ENCODE peak calls at places on chromosome 18, in four cellular contexts. One of them, this sample, is unnamed.

GRCh38 chr18:45876131-45876530 is 50.7 kb downstream of the SIGLEC15 start:
- DNase-seq in upper lobe of right lung: no peak
- DNase-seq in astrocyte of the cerebellum: no peak
- DNase-seq in fibroblast of mammary gland: no peak
- DNase-seq in this sample: no peak

GRCh38 chr18:14978962-14979535 is 231.1 kb downstream of the ANKRD30B start:
- DNase-seq in upper lobe of right lung: peak; percentile 65
- DNase-seq in astrocyte of the cerebellum: no peak
- DNase-seq in fibroblast of mammary gland: peak; percentile 5
- DNase-seq in this sample: no peak

GRCh38 chr18:55587341-55588000 is 521 bp downstream of the TCF4 start:
- DNase-seq in upper lobe of right lung: no peak
- DNase-seq in astrocyte of the cerebellum: no peak
- DNase-seq in fibroblast of mammary gland: peak; percentile 51
- DNase-seq in this sample: no peak

GRCh38 chr18:45386256-45386655 is 229.0 kb upstream of the SLC14A2 start:
- DNase-seq in upper lobe of right lung: no peak
- DNase-seq in astrocyte of the cerebellum: peak; percentile 33
- DNase-seq in fibroblast of mammary gland: peak; percentile 49
- DNase-seq in this sample: no peak

GRCh38 chr18:24057804-24058203 is 43.2 kb downstream of the TTC39C start:
- DNase-seq in upper lobe of right lung: no peak
- DNase-seq in astrocyte of the cerebellum: no peak
- DNase-seq in fibroblast of mammary gland: no peak
- DNase-seq in this sample: no peak

GRCh38 chr18:78192044-78192443 is 787.6 kb upstream of the SALL3 start:
- DNase-seq in upper lobe of right lung: peak; percentile 87
- DNase-seq in astrocyte of the cerebellum: no peak
- DNase-seq in fibroblast of mammary gland: no peak
- DNase-seq in this sample: no peak

GRCh38 chr18:741931-742512 is 29.6 kb upstream of the ENOSF1 start:
- DNase-seq in upper lobe of right lung: no peak
- DNase-seq in astrocyte of the cerebellum: peak; percentile 39
- DNase-seq in fibroblast of mammary gland: peak; percentile 64
- DNase-seq in this sample: no peak

GRCh38 chr18:59593291-59593717 is 103.9 kb downstream of the CCBE1 start:
- DNase-seq in upper lobe of right lung: no peak
- DNase-seq in astrocyte of the cerebellum: peak; percentile 12
- DNase-seq in fibroblast of mammary gland: peak; percentile 72
- DNase-seq in this sample: no peak

GRCh38 chr18:45167109-45167551 is 448.1 kb upstream of the SLC14A2 start:
- DNase-seq in upper lobe of right lung: no peak
- DNase-seq in astrocyte of the cerebellum: no peak
- DNase-seq in fibroblast of mammary gland: peak; percentile 88
- DNase-seq in this sample: no peak

GRCh38 chr18:49971462-49971861 is 158.1 kb upstream of the ACAA2 start:
- DNase-seq in upper lobe of right lung: no peak
- DNase-seq in astrocyte of the cerebellum: no peak
- DNase-seq in fibroblast of mammary gland: no peak
- DNase-seq in this sample: no peak

GRCh38 chr18:5842653-5843052 is 52.7 kb downstream of the TMEM200C start:
- DNase-seq in upper lobe of right lung: no peak
- DNase-seq in astrocyte of the cerebellum: no peak
- DNase-seq in fibroblast of mammary gland: no peak
- DNase-seq in this sample: no peak

GRCh38 chr18:10378688-10379465 is 75.6 kb upstream of the APCDD1 start:
- DNase-seq in upper lobe of right lung: no peak
- DNase-seq in astrocyte of the cerebellum: no peak
- DNase-seq in fibroblast of mammary gland: peak; percentile 38
- DNase-seq in this sample: no peak

GRCh38 chr18:297936-298335 is 30.1 kb upstream of the THOC1 start:
- DNase-seq in upper lobe of right lung: no peak
- DNase-seq in astrocyte of the cerebellum: no peak
- DNase-seq in fibroblast of mammary gland: no peak
- DNase-seq in this sample: no peak

GRCh38 chr18:49048361-49048760 is 97.6 kb upstream of the SMAD7 start:
- DNase-seq in upper lobe of right lung: no peak
- DNase-seq in astrocyte of the cerebellum: no peak
- DNase-seq in fibroblast of mammary gland: peak; percentile 69
- DNase-seq in this sample: no peak

GRCh38 chr18:54734059-54734458 is 94.2 kb upstream of the RAB27B start:
- DNase-seq in upper lobe of right lung: no peak
- DNase-seq in astrocyte of the cerebellum: peak; percentile 85
- DNase-seq in fibroblast of mammary gland: peak; percentile 98
- DNase-seq in this sample: no peak

GRCh38 chr18:8391068-8391467 is 218.2 kb upstream of the RAB12 start:
- DNase-seq in upper lobe of right lung: no peak
- DNase-seq in astrocyte of the cerebellum: no peak
- DNase-seq in fibroblast of mammary gland: no peak
- DNase-seq in this sample: no peak

GRCh38 chr18:24678113-24678512 is 217.7 kb downstream of the HRH4 start:
- DNase-seq in upper lobe of right lung: no peak
- DNase-seq in astrocyte of the cerebellum: no peak
- DNase-seq in fibroblast of mammary gland: no peak
- DNase-seq in this sample: no peak

GRCh38 chr18:54792079-54792478 is 36.2 kb upstream of the RAB27B start:
- DNase-seq in upper lobe of right lung: no peak
- DNase-seq in astrocyte of the cerebellum: no peak
- DNase-seq in fibroblast of mammary gland: no peak
- DNase-seq in this sample: no peak

GRCh38 chr18:79584491-79585394 is 94.9 kb upstream of the CTDP1 start:
- DNase-seq in upper lobe of right lung: peak; percentile 48
- DNase-seq in astrocyte of the cerebellum: no peak
- DNase-seq in fibroblast of mammary gland: no peak
- DNase-seq in this sample: peak; percentile 79

GRCh38 chr18:28594034-28594433 is 417.1 kb upstream of the CDH2 start:
- DNase-seq in upper lobe of right lung: no peak
- DNase-seq in astrocyte of the cerebellum: no peak
- DNase-seq in fibroblast of mammary gland: peak; percentile 51
- DNase-seq in this sample: no peak

GRCh38 chr18:29862824-29863223 is 1179.7 kb downstream of the DSC3 start:
- DNase-seq in upper lobe of right lung: no peak
- DNase-seq in astrocyte of the cerebellum: no peak
- DNase-seq in fibroblast of mammary gland: no peak
- DNase-seq in this sample: no peak

GRCh38 chr18:55385770-55386169 is 202.2 kb downstream of the TCF4 start:
- DNase-seq in upper lobe of right lung: no peak
- DNase-seq in astrocyte of the cerebellum: no peak
- DNase-seq in fibroblast of mammary gland: no peak
- DNase-seq in this sample: no peak

GRCh38 chr18:13710460-13710859 is 15.9 kb downstream of the FAM210A start:
- DNase-seq in upper lobe of right lung: peak; percentile 71
- DNase-seq in astrocyte of the cerebellum: no peak
- DNase-seq in fibroblast of mammary gland: peak; percentile 47
- DNase-seq in this sample: no peak

GRCh38 chr18:66749030-66749429 is 145.1 kb upstream of the CDH19 start:
- DNase-seq in upper lobe of right lung: no peak
- DNase-seq in astrocyte of the cerebellum: no peak
- DNase-seq in fibroblast of mammary gland: no peak
- DNase-seq in this sample: no peak

GRCh38 chr18:79302120-79302519 is 93.6 kb upstream of the NFATC1 start:
- DNase-seq in upper lobe of right lung: no peak
- DNase-seq in astrocyte of the cerebellum: no peak
- DNase-seq in fibroblast of mammary gland: no peak
- DNase-seq in this sample: no peak

GRCh38 chr18:23864620-23865019 is 149.9 kb upstream of the TTC39C start:
- DNase-seq in upper lobe of right lung: no peak
- DNase-seq in astrocyte of the cerebellum: no peak
- DNase-seq in fibroblast of mammary gland: no peak
- DNase-seq in this sample: no peak

GRCh38 chr18:8741524-8741923 is 36.2 kb downstream of the MTCL1 start:
- DNase-seq in upper lobe of right lung: no peak
- DNase-seq in astrocyte of the cerebellum: no peak
- DNase-seq in fibroblast of mammary gland: no peak
- DNase-seq in this sample: no peak

GRCh38 chr18:10792181-10792580 is 266.4 kb downstream of the NAPG start:
- DNase-seq in upper lobe of right lung: no peak
- DNase-seq in astrocyte of the cerebellum: no peak
- DNase-seq in fibroblast of mammary gland: no peak
- DNase-seq in this sample: no peak

GRCh38 chr18:54950221-54950620 is 9.0 kb downstream of the CCDC68 start:
- DNase-seq in upper lobe of right lung: no peak
- DNase-seq in astrocyte of the cerebellum: no peak
- DNase-seq in fibroblast of mammary gland: no peak
- DNase-seq in this sample: no peak

GRCh38 chr18:48922801-48923730 is 27.7 kb downstream of the SMAD7 start:
- DNase-seq in upper lobe of right lung: peak; percentile 79
- DNase-seq in astrocyte of the cerebellum: peak; percentile 68
- DNase-seq in fibroblast of mammary gland: peak; percentile 78
- DNase-seq in this sample: peak; percentile 89

This sample was measured in mesenteric fat pad.